ENCODE peak calls at places on chromosome 10, in seven cellular contexts. One of them, this sample, is unnamed.

GRCh38 chr10:22341190-22341935 is 3.9 kb upstream of the SPAG6 start:
- DNase-seq in fibroblast of lung: no peak
- DNase-seq in A673: no peak
- DNase-seq in bronchial epithelial cell: no peak
- DNase-seq in mammary epithelial cell: no peak
- DNase-seq in GM23248: peak
- DNase-seq in upper lobe of right lung: no peak
- DNase-seq in this sample: no peak

GRCh38 chr10:119481781-119482426 is 60.6 kb downstream of the RGS10 start:
- DNase-seq in fibroblast of lung: no peak
- DNase-seq in A673: no peak
- DNase-seq in bronchial epithelial cell: no peak
- DNase-seq in mammary epithelial cell: no peak
- DNase-seq in GM23248: no peak
- DNase-seq in upper lobe of right lung: no peak
- DNase-seq in this sample: no peak

GRCh38 chr10:35092851-35093250 is 2.7 kb upstream of the CUL2 start:
- DNase-seq in fibroblast of lung: no peak
- DNase-seq in A673: no peak
- DNase-seq in bronchial epithelial cell: no peak
- DNase-seq in mammary epithelial cell: no peak
- DNase-seq in GM23248: peak
- DNase-seq in upper lobe of right lung: no peak
- DNase-seq in this sample: no peak

GRCh38 chr10:26939290-26939956 is 78.7 kb upstream of the ABI1 start:
- DNase-seq in fibroblast of lung: no peak
- DNase-seq in A673: no peak
- DNase-seq in bronchial epithelial cell: no peak
- DNase-seq in mammary epithelial cell: no peak
- DNase-seq in GM23248: no peak
- DNase-seq in upper lobe of right lung: no peak
- DNase-seq in this sample: no peak

GRCh38 chr10:13894412-13895093 is 307.8 kb downstream of the PRPF18 start:
- DNase-seq in fibroblast of lung: peak
- DNase-seq in A673: no peak
- DNase-seq in bronchial epithelial cell: peak
- DNase-seq in mammary epithelial cell: no peak
- DNase-seq in GM23248: peak
- DNase-seq in upper lobe of right lung: no peak
- DNase-seq in this sample: peak

GRCh38 chr10:42951486-42952251 is 125.2 kb upstream of the RET start:
- DNase-seq in fibroblast of lung: no peak
- DNase-seq in A673: no peak
- DNase-seq in bronchial epithelial cell: no peak
- DNase-seq in mammary epithelial cell: no peak
- DNase-seq in GM23248: peak
- DNase-seq in upper lobe of right lung: peak
- DNase-seq in this sample: no peak

GRCh38 chr10:119461380-119461779 is 81.1 kb downstream of the RGS10 start:
- DNase-seq in fibroblast of lung: no peak
- DNase-seq in A673: no peak
- DNase-seq in bronchial epithelial cell: peak
- DNase-seq in mammary epithelial cell: peak
- DNase-seq in GM23248: no peak
- DNase-seq in upper lobe of right lung: no peak
- DNase-seq in this sample: no peak

GRCh38 chr10:61760943-61761824 is 98.5 kb downstream of the CABCOCO1 start:
- DNase-seq in fibroblast of lung: peak
- DNase-seq in A673: peak
- DNase-seq in bronchial epithelial cell: peak
- DNase-seq in mammary epithelial cell: peak
- DNase-seq in GM23248: peak
- DNase-seq in upper lobe of right lung: no peak
- DNase-seq in this sample: peak

GRCh38 chr10:124678566-124679240 is 65.5 kb downstream of the FAM53B start:
- DNase-seq in fibroblast of lung: no peak
- DNase-seq in A673: no peak
- DNase-seq in bronchial epithelial cell: no peak
- DNase-seq in mammary epithelial cell: no peak
- DNase-seq in GM23248: no peak
- DNase-seq in upper lobe of right lung: no peak
- DNase-seq in this sample: no peak
- H3K4me3 ChIP-seq in fibroblast of lung: no peak
- H3K4me3 ChIP-seq in A673: no peak
- H3K4me3 ChIP-seq in bronchial epithelial cell: no peak
- H3K4me3 ChIP-seq in mammary epithelial cell: no peak
- H3K4me3 ChIP-seq in GM23248: no peak
- H3K4me3 ChIP-seq in upper lobe of right lung: no peak
- H3K4me3 ChIP-seq in this sample: no peak

GRCh38 chr10:133182791-133183645 is 23.0 kb downstream of the KNDC1 start:
- DNase-seq in fibroblast of lung: no peak
- DNase-seq in A673: no peak
- DNase-seq in bronchial epithelial cell: no peak
- DNase-seq in mammary epithelial cell: no peak
- DNase-seq in GM23248: no peak
- DNase-seq in upper lobe of right lung: no peak
- DNase-seq in this sample: no peak

GRCh38 chr10:133182190-133182589 is 22.2 kb downstream of the KNDC1 start:
- DNase-seq in fibroblast of lung: no peak
- DNase-seq in A673: no peak
- DNase-seq in bronchial epithelial cell: no peak
- DNase-seq in mammary epithelial cell: no peak
- DNase-seq in GM23248: no peak
- DNase-seq in upper lobe of right lung: no peak
- DNase-seq in this sample: no peak

GRCh38 chr10:133184591-133185244 is 24.7 kb downstream of the KNDC1 start:
- DNase-seq in fibroblast of lung: no peak
- DNase-seq in A673: no peak
- DNase-seq in bronchial epithelial cell: no peak
- DNase-seq in mammary epithelial cell: no peak
- DNase-seq in GM23248: no peak
- DNase-seq in upper lobe of right lung: no peak
- DNase-seq in this sample: no peak

GRCh38 chr10:133185421-133185820 is 25.4 kb downstream of the KNDC1 start:
- DNase-seq in fibroblast of lung: no peak
- DNase-seq in A673: no peak
- DNase-seq in bronchial epithelial cell: no peak
- DNase-seq in mammary epithelial cell: no peak
- DNase-seq in GM23248: no peak
- DNase-seq in upper lobe of right lung: no peak
- DNase-seq in this sample: no peak

DNA sequence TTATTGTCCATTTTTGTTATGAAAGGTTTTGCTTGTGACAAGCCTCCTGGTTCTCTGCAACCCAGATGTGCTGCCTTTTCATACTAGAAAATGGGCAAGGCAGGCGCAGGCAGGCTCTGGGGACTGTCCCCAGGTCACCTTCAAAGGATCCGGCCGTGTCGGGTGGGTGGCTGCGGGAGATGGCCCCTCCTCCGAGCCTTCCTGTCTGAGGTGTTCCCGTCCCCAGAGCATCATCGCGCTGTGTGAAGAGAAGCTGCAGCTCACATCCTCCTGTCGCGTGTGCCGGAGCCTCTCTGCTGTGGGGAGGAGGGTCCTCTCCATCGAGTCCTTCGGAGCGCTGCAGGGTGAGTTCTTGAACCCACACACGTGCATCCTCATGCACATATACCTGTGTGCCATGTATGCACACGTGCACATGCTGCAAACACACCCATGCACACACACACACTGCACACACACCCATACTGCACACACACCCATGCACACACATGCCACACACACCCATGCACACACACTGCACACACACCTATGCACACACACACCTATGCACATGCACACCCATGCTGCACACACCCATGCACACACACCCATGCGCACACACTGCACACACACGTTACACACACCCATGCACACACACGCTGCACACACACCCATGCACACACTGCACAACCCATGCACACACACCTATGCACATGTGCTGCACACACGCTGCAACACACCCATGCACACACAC is 23.8 kb downstream of the KNDC1 start:
- DNase-seq in fibroblast of lung: no peak
- DNase-seq in A673: no peak
- DNase-seq in bronchial epithelial cell: no peak
- DNase-seq in mammary epithelial cell: no peak
- DNase-seq in GM23248: no peak
- DNase-seq in upper lobe of right lung: no peak
- DNase-seq in this sample: no peak
- H3K4me3 ChIP-seq in fibroblast of lung: no peak
- H3K4me3 ChIP-seq in A673: no peak
- H3K4me3 ChIP-seq in bronchial epithelial cell: no peak
- H3K4me3 ChIP-seq in mammary epithelial cell: no peak
- H3K4me3 ChIP-seq in GM23248: no peak
- H3K4me3 ChIP-seq in upper lobe of right lung: no peak
- H3K4me3 ChIP-seq in this sample: no peak

GRCh38 chr10:99973190-99973589 is 36.6 kb downstream of the DNMBP start:
- DNase-seq in fibroblast of lung: no peak
- DNase-seq in A673: no peak
- DNase-seq in bronchial epithelial cell: no peak
- DNase-seq in mammary epithelial cell: no peak
- DNase-seq in GM23248: peak
- DNase-seq in upper lobe of right lung: no peak
- DNase-seq in this sample: no peak

GRCh38 chr10:99977916-99978315 is 31.8 kb downstream of the DNMBP start:
- DNase-seq in fibroblast of lung: peak
- DNase-seq in A673: peak
- DNase-seq in bronchial epithelial cell: no peak
- DNase-seq in mammary epithelial cell: no peak
- DNase-seq in GM23248: peak
- DNase-seq in upper lobe of right lung: no peak
- DNase-seq in this sample: no peak

GRCh38 chr10:99975106-99975829 is 34.5 kb downstream of the DNMBP start:
- DNase-seq in fibroblast of lung: no peak
- DNase-seq in A673: no peak
- DNase-seq in bronchial epithelial cell: no peak
- DNase-seq in mammary epithelial cell: no peak
- DNase-seq in GM23248: no peak
- DNase-seq in upper lobe of right lung: no peak
- DNase-seq in this sample: no peak

GRCh38 chr10:99976886-99977391 is 32.8 kb downstream of the DNMBP start:
- DNase-seq in fibroblast of lung: peak
- DNase-seq in A673: peak
- DNase-seq in bronchial epithelial cell: peak
- DNase-seq in mammary epithelial cell: peak
- DNase-seq in GM23248: peak
- DNase-seq in upper lobe of right lung: no peak
- DNase-seq in this sample: peak

DNA sequence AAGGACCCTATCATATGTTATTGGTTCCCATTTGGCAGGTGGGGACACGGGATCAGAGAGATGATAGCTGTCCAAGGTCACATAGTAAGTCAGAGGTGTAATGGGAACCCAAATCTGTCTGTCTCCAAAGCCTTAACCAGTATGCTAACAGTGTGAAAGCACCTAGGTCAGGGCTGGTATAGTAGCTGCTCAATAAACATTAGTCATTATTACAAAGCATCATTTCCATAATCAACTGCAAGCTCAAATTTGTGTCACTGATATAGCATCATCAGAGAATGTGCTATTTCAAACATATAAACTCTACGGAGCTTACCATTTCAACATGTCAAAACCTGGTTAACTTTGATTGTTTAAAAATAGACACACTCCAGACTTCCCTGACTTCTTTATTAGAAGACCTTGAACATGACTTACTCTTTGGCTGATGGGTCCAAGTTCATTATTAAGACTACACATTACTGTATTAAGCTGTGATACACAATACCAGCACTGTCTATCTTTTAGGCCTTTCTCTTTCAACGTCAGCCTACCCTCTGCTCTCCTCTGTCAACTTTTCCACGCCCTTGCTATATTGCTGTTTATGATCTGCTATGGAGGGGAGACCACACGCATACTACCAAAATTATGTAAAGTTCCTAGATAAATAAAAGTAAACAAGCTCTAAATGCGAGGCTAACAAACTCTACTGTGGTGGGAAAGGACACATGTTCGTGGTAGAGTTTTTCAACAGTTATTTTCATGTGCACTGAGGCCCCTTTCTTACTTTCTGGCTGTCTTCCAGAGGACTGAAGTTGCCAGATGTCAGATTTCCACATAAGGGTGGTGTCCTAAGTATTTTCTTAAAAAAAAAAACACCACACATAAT is 33.6 kb downstream of the DNMBP start:
- DNase-seq in fibroblast of lung: peak
- DNase-seq in A673: peak
- DNase-seq in bronchial epithelial cell: peak
- DNase-seq in mammary epithelial cell: peak
- DNase-seq in GM23248: peak
- DNase-seq in upper lobe of right lung: no peak
- DNase-seq in this sample: peak
- H3K4me3 ChIP-seq in fibroblast of lung: peak
- H3K4me3 ChIP-seq in A673: no peak
- H3K4me3 ChIP-seq in bronchial epithelial cell: no peak
- H3K4me3 ChIP-seq in mammary epithelial cell: peak
- H3K4me3 ChIP-seq in GM23248: peak
- H3K4me3 ChIP-seq in upper lobe of right lung: no peak
- H3K4me3 ChIP-seq in this sample: no peak

GRCh38 chr10:98030991-98031431 is 590 bp upstream of the CRTAC1 start:
- DNase-seq in fibroblast of lung: peak
- DNase-seq in A673: no peak
- DNase-seq in bronchial epithelial cell: no peak
- DNase-seq in mammary epithelial cell: no peak
- DNase-seq in GM23248: no peak
- DNase-seq in upper lobe of right lung: no peak
- DNase-seq in this sample: no peak

GRCh38 chr10:98031440-98031839 is 1.0 kb upstream of the CRTAC1 start:
- DNase-seq in fibroblast of lung: no peak
- DNase-seq in A673: no peak
- DNase-seq in bronchial epithelial cell: no peak
- DNase-seq in mammary epithelial cell: no peak
- DNase-seq in GM23248: no peak
- DNase-seq in upper lobe of right lung: no peak
- DNase-seq in this sample: no peak

GRCh38 chr10:98029149-98030092 is 1.0 kb downstream of the CRTAC1 start:
- DNase-seq in fibroblast of lung: no peak
- DNase-seq in A673: no peak
- DNase-seq in bronchial epithelial cell: no peak
- DNase-seq in mammary epithelial cell: no peak
- DNase-seq in GM23248: no peak
- DNase-seq in upper lobe of right lung: no peak
- DNase-seq in this sample: no peak

GRCh38 chr10:98028168-98028770 is 2.2 kb downstream of the CRTAC1 start:
- DNase-seq in fibroblast of lung: peak
- DNase-seq in A673: peak
- DNase-seq in bronchial epithelial cell: peak
- DNase-seq in mammary epithelial cell: no peak
- DNase-seq in GM23248: peak
- DNase-seq in upper lobe of right lung: peak
- DNase-seq in this sample: no peak

DNA sequence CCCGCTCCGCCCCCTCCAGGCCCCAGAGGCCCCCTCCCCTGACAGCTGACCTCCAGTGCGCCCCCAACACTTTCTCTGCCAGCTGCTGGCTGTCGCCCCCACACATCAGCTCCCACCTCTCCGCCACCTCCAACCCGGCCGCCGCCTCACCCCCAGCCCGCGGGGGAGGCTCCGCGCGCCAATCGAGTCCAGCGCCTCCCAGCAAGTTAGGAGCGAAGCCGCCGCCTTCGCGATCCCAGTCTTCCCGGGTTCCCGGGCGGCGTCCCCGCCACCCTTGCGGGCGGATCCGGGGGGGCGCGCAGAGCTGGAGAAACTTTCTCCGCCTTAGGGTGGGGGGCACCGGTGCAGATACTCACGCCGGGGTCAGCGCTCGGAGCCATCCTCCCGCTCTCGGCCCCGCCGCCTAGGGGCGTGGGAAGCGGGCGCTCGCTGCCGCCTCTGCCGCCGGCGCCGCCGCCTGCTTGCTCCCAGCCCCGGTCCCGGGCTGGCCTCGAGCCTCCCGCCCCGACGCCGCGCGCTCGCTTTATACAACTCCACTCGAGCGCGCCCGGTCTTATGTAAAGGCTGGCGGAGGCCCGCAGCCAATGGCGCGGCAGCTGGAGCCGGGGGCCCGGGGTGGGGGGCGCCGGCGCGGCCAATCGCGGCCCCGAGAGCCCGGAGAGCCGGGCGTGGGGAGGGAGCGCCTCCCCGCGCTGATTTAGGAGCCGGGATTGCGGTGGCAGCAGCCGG is at the start of gene CRTAC1:
- DNase-seq in fibroblast of lung: peak
- DNase-seq in A673: peak
- DNase-seq in bronchial epithelial cell: no peak
- DNase-seq in mammary epithelial cell: no peak
- DNase-seq in GM23248: peak
- DNase-seq in upper lobe of right lung: peak
- DNase-seq in this sample: no peak
- H3K4me3 ChIP-seq in fibroblast of lung: no peak
- H3K4me3 ChIP-seq in A673: peak
- H3K4me3 ChIP-seq in bronchial epithelial cell: peak
- H3K4me3 ChIP-seq in mammary epithelial cell: peak
- H3K4me3 ChIP-seq in GM23248: no peak
- H3K4me3 ChIP-seq in upper lobe of right lung: peak
- H3K4me3 ChIP-seq in this sample: no peak

This sample was measured in brain microvascular endothelial cell.